ENCODE peak calls at places on chromosomes 5 and 9, in seven cellular contexts. One of them, this sample, is unnamed.

GRCh38 chr5:75616961-75617660 is 5.9 kb downstream of the ANKDD1B start:
- DNase-seq in dorsolateral prefrontal cortex: no peak
- DNase-seq in PC-9: no peak
- DNase-seq in IMR-90: no peak
- DNase-seq in A549: no peak
- DNase-seq in activated B cell treated with CpG ODN at 0.5 μM for 24 hours: no peak
- DNase-seq in cardiac muscle cell: peak; percentile 82
- DNase-seq in this sample: no peak

GRCh38 chr9:109258619-109259321 is 62.1 kb downstream of the EPB41L4B start:
- DNase-seq in A549: no peak
- DNase-seq in cardiac muscle cell: no peak
- DNase-seq in dorsolateral prefrontal cortex: peak; percentile 43
- DNase-seq in PC-9: no peak
- DNase-seq in activated B cell treated with CpG ODN at 0.5 μM for 24 hours: no peak
- DNase-seq in IMR-90: no peak
- DNase-seq in this sample: no peak

GRCh38 chr5:64814073-64814472 is 45.3 kb downstream of the CWC27 start:
- DNase-seq in A549: no peak
- DNase-seq in activated B cell treated with CpG ODN at 0.5 μM for 24 hours: no peak
- DNase-seq in PC-9: no peak
- DNase-seq in dorsolateral prefrontal cortex: no peak
- DNase-seq in IMR-90: no peak
- DNase-seq in cardiac muscle cell: no peak
- DNase-seq in this sample: no peak

GRCh38 chr9:76808636-76809035 is 44.4 kb downstream of the PCA3 start:
- DNase-seq in IMR-90: no peak
- DNase-seq in PC-9: no peak
- DNase-seq in activated B cell treated with CpG ODN at 0.5 μM for 24 hours: no peak
- DNase-seq in dorsolateral prefrontal cortex: no peak
- DNase-seq in A549: no peak
- DNase-seq in cardiac muscle cell: no peak
- DNase-seq in this sample: no peak

GRCh38 chr9:71737455-71737854 is 30.9 kb downstream of the CEMIP2 start:
- DNase-seq in A549: no peak
- DNase-seq in dorsolateral prefrontal cortex: no peak
- DNase-seq in PC-9: no peak
- DNase-seq in IMR-90: no peak
- DNase-seq in activated B cell treated with CpG ODN at 0.5 μM for 24 hours: no peak
- DNase-seq in cardiac muscle cell: peak; percentile 41
- DNase-seq in this sample: no peak

GRCh38 chr9:122819326-122819725 is 9.1 kb downstream of the PDCL start:
- DNase-seq in A549: no peak
- DNase-seq in cardiac muscle cell: no peak
- DNase-seq in dorsolateral prefrontal cortex: no peak
- DNase-seq in activated B cell treated with CpG ODN at 0.5 μM for 24 hours: no peak
- DNase-seq in IMR-90: peak; percentile 79
- DNase-seq in PC-9: no peak
- DNase-seq in this sample: no peak

GRCh38 chr5:107257885-107258520 is 412.7 kb downstream of the EFNA5 start:
- DNase-seq in A549: no peak
- DNase-seq in IMR-90: no peak
- DNase-seq in cardiac muscle cell: no peak
- DNase-seq in activated B cell treated with CpG ODN at 0.5 μM for 24 hours: no peak
- DNase-seq in dorsolateral prefrontal cortex: no peak
- DNase-seq in PC-9: no peak
- DNase-seq in this sample: no peak

GRCh38 chr5:114924784-114925183 is 244.9 kb downstream of the TRIM36 start:
- DNase-seq in PC-9: no peak
- DNase-seq in dorsolateral prefrontal cortex: no peak
- DNase-seq in A549: no peak
- DNase-seq in IMR-90: no peak
- DNase-seq in activated B cell treated with CpG ODN at 0.5 μM for 24 hours: no peak
- DNase-seq in cardiac muscle cell: no peak
- DNase-seq in this sample: no peak

GRCh38 chr5:119501671-119502179 is 49.4 kb downstream of the HSD17B4 start:
- DNase-seq in A549: no peak
- DNase-seq in PC-9: no peak
- DNase-seq in dorsolateral prefrontal cortex: no peak
- DNase-seq in IMR-90: no peak
- DNase-seq in cardiac muscle cell: no peak
- DNase-seq in activated B cell treated with CpG ODN at 0.5 μM for 24 hours: no peak
- DNase-seq in this sample: no peak

GRCh38 chr9:124218438-124219289 is 39.1 kb upstream of the NEK6 start:
- DNase-seq in cardiac muscle cell: peak; percentile 32
- DNase-seq in PC-9: peak; percentile 69
- DNase-seq in IMR-90: peak; percentile 66
- DNase-seq in dorsolateral prefrontal cortex: no peak
- DNase-seq in A549: peak; percentile 72
- DNase-seq in activated B cell treated with CpG ODN at 0.5 μM for 24 hours: peak; percentile 78
- DNase-seq in this sample: no peak

GRCh38 chr9:91094324-91095083 is 267.2 kb downstream of the AUH start:
- DNase-seq in PC-9: no peak
- DNase-seq in activated B cell treated with CpG ODN at 0.5 μM for 24 hours: no peak
- DNase-seq in cardiac muscle cell: no peak
- DNase-seq in A549: no peak
- DNase-seq in dorsolateral prefrontal cortex: no peak
- DNase-seq in IMR-90: no peak
- DNase-seq in this sample: no peak

GRCh38 chr9:113373676-113374392 is 3.0 kb downstream of the HDHD3 start:
- DNase-seq in activated B cell treated with CpG ODN at 0.5 μM for 24 hours: no peak
- DNase-seq in IMR-90: no peak
- DNase-seq in cardiac muscle cell: no peak
- DNase-seq in dorsolateral prefrontal cortex: no peak
- DNase-seq in PC-9: no peak
- DNase-seq in A549: no peak
- DNase-seq in this sample: no peak

GRCh38 chr9:114149181-114149580 is 6.2 kb upstream of the COL27A1 start:
- DNase-seq in PC-9: no peak
- DNase-seq in activated B cell treated with CpG ODN at 0.5 μM for 24 hours: no peak
- DNase-seq in cardiac muscle cell: no peak
- DNase-seq in A549: no peak
- DNase-seq in dorsolateral prefrontal cortex: no peak
- DNase-seq in IMR-90: no peak
- DNase-seq in this sample: no peak

GRCh38 chr9:108150736-108151135 is 661.2 kb upstream of the KLF4 start:
- DNase-seq in IMR-90: peak; percentile 31
- DNase-seq in cardiac muscle cell: peak; percentile 80
- DNase-seq in activated B cell treated with CpG ODN at 0.5 μM for 24 hours: no peak
- DNase-seq in A549: no peak
- DNase-seq in PC-9: no peak
- DNase-seq in dorsolateral prefrontal cortex: no peak
- DNase-seq in this sample: no peak

GRCh38 chr5:53256746-53257145 is 147.2 kb upstream of the MOCS2 start:
- DNase-seq in IMR-90: peak; percentile 89
- DNase-seq in dorsolateral prefrontal cortex: no peak
- DNase-seq in PC-9: peak; percentile 14
- DNase-seq in A549: no peak
- DNase-seq in activated B cell treated with CpG ODN at 0.5 μM for 24 hours: no peak
- DNase-seq in cardiac muscle cell: peak; percentile 84
- DNase-seq in this sample: no peak

GRCh38 chr9:2722715-2723114 is 5.4 kb downstream of the KCNV2 start:
- DNase-seq in cardiac muscle cell: peak; percentile 21
- DNase-seq in A549: no peak
- DNase-seq in IMR-90: peak; percentile 59
- DNase-seq in PC-9: no peak
- DNase-seq in dorsolateral prefrontal cortex: no peak
- DNase-seq in activated B cell treated with CpG ODN at 0.5 μM for 24 hours: no peak
- DNase-seq in this sample: no peak

GRCh38 chr9:71285191-71285656 is 163.8 kb upstream of the TRPM3 start:
- DNase-seq in IMR-90: peak; percentile 54
- DNase-seq in activated B cell treated with CpG ODN at 0.5 μM for 24 hours: no peak
- DNase-seq in dorsolateral prefrontal cortex: peak; percentile 50
- DNase-seq in PC-9: peak; percentile 49
- DNase-seq in A549: peak; percentile 23
- DNase-seq in cardiac muscle cell: peak; percentile 75
- DNase-seq in this sample: peak; percentile 10

GRCh38 chr5:122844136-122844915 is 1.1 kb upstream of the SNX24 start:
- DNase-seq in dorsolateral prefrontal cortex: no peak
- DNase-seq in IMR-90: no peak
- DNase-seq in PC-9: peak; percentile 10
- DNase-seq in cardiac muscle cell: peak; percentile 12
- DNase-seq in A549: no peak
- DNase-seq in activated B cell treated with CpG ODN at 0.5 μM for 24 hours: no peak
- DNase-seq in this sample: no peak

GRCh38 chr5:149237662-149238061 is 34.0 kb upstream of the AFAP1L1 start:
- DNase-seq in IMR-90: no peak
- DNase-seq in A549: no peak
- DNase-seq in PC-9: no peak
- DNase-seq in activated B cell treated with CpG ODN at 0.5 μM for 24 hours: no peak
- DNase-seq in dorsolateral prefrontal cortex: no peak
- DNase-seq in cardiac muscle cell: no peak
- DNase-seq in this sample: no peak
- TF ChIP-seq CTCF in IMR-90: peak; percentile 32
- TF ChIP-seq CTCF in A549: no peak
- TF ChIP-seq CTCF in PC-9: no peak
- TF ChIP-seq CTCF in activated B cell treated with CpG ODN at 0.5 μM for 24 hours: no peak
- TF ChIP-seq CTCF in dorsolateral prefrontal cortex: peak; percentile 12
- TF ChIP-seq CTCF in cardiac muscle cell: no peak
- TF ChIP-seq CTCF in this sample: no peak

GRCh38 chr5:15806613-15807012 is 306.6 kb downstream of the FBXL7 start:
- DNase-seq in cardiac muscle cell: no peak
- DNase-seq in IMR-90: no peak
- DNase-seq in activated B cell treated with CpG ODN at 0.5 μM for 24 hours: no peak
- DNase-seq in PC-9: no peak
- DNase-seq in A549: no peak
- DNase-seq in dorsolateral prefrontal cortex: no peak
- DNase-seq in this sample: no peak

GRCh38 chr5:15808577-15808976 is 308.6 kb downstream of the FBXL7 start:
- DNase-seq in PC-9: no peak
- DNase-seq in activated B cell treated with CpG ODN at 0.5 μM for 24 hours: no peak
- DNase-seq in cardiac muscle cell: no peak
- DNase-seq in A549: no peak
- DNase-seq in IMR-90: no peak
- DNase-seq in dorsolateral prefrontal cortex: no peak
- DNase-seq in this sample: no peak

GRCh38 chr5:15803280-15803679 is 303.3 kb downstream of the FBXL7 start:
- DNase-seq in cardiac muscle cell: no peak
- DNase-seq in dorsolateral prefrontal cortex: no peak
- DNase-seq in activated B cell treated with CpG ODN at 0.5 μM for 24 hours: no peak
- DNase-seq in IMR-90: no peak
- DNase-seq in A549: no peak
- DNase-seq in PC-9: no peak
- DNase-seq in this sample: no peak

GRCh38 chr5:15807248-15807647 is 307.3 kb downstream of the FBXL7 start:
- DNase-seq in PC-9: no peak
- DNase-seq in cardiac muscle cell: no peak
- DNase-seq in IMR-90: peak; percentile 13
- DNase-seq in A549: no peak
- DNase-seq in activated B cell treated with CpG ODN at 0.5 μM for 24 hours: no peak
- DNase-seq in dorsolateral prefrontal cortex: no peak
- DNase-seq in this sample: no peak

GRCh38 chr5:15807861-15808260 is 307.9 kb downstream of the FBXL7 start:
- DNase-seq in A549: no peak
- DNase-seq in cardiac muscle cell: peak; percentile 53
- DNase-seq in PC-9: no peak
- DNase-seq in IMR-90: peak; percentile 28
- DNase-seq in activated B cell treated with CpG ODN at 0.5 μM for 24 hours: no peak
- DNase-seq in dorsolateral prefrontal cortex: no peak
- DNase-seq in this sample: no peak
- TF ChIP-seq CTCF in A549: no peak
- TF ChIP-seq CTCF in cardiac muscle cell: peak; percentile 26
- TF ChIP-seq CTCF in PC-9: no peak
- TF ChIP-seq CTCF in IMR-90: peak; percentile 16
- TF ChIP-seq CTCF in activated B cell treated with CpG ODN at 0.5 μM for 24 hours: no peak
- TF ChIP-seq CTCF in dorsolateral prefrontal cortex: peak; percentile 51
- TF ChIP-seq CTCF in this sample: no peak

GRCh38 chr9:24614070-24614469 is 68.4 kb upstream of the IZUMO3 start:
- DNase-seq in dorsolateral prefrontal cortex: no peak
- DNase-seq in A549: no peak
- DNase-seq in cardiac muscle cell: no peak
- DNase-seq in PC-9: no peak
- DNase-seq in activated B cell treated with CpG ODN at 0.5 μM for 24 hours: no peak
- DNase-seq in IMR-90: no peak
- DNase-seq in this sample: no peak
- TF ChIP-seq CTCF in dorsolateral prefrontal cortex: no peak
- TF ChIP-seq CTCF in A549: no peak
- TF ChIP-seq CTCF in cardiac muscle cell: no peak
- TF ChIP-seq CTCF in PC-9: no peak
- TF ChIP-seq CTCF in activated B cell treated with CpG ODN at 0.5 μM for 24 hours: no peak
- TF ChIP-seq CTCF in IMR-90: no peak
- TF ChIP-seq CTCF in this sample: peak; percentile 51

DNA sequence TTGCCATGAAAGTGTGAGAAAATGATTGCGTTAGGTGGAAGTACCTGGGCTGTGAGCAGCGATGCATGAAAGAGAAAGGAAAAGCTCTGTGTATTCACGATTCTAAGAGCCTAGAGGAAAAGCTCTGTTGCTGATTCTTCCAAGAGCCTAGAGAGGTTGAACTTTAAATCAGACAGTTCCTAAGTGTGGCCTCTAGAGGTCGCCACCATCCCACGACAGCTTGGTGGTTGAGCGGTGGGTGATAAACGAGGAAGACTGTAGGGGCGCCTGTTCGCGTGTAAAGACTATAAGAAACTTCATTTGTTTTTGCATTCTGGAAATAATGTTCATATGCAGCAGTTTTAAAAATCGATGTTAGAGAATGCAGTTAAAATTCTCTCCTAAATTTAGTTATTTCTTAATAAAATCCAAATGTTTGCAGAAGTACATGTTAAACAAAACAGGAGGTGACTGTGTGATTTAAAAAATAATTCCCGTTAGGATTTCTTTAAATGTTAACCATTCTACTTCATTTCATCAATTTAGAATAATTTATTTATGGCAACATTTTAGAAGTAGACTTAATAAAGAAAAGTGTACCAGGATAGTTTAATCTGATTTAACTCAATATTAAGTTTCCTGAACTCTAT is 107.7 kb downstream of the TENT4A start:
- DNase-seq in PC-9: peak; percentile 43
- DNase-seq in dorsolateral prefrontal cortex: no peak
- DNase-seq in IMR-90: no peak
- DNase-seq in cardiac muscle cell: peak; percentile 2
- DNase-seq in A549: peak; percentile 46
- DNase-seq in activated B cell treated with CpG ODN at 0.5 μM for 24 hours: no peak
- DNase-seq in this sample: peak; percentile 65
- TF ChIP-seq CTCF in PC-9: peak; percentile 97
- TF ChIP-seq CTCF in dorsolateral prefrontal cortex: peak; percentile 53
- TF ChIP-seq CTCF in IMR-90: peak; percentile 45
- TF ChIP-seq CTCF in cardiac muscle cell: peak; percentile 32
- TF ChIP-seq CTCF in A549: peak; percentile 45
- TF ChIP-seq CTCF in activated B cell treated with CpG ODN at 0.5 μM for 24 hours: no peak
- TF ChIP-seq CTCF in this sample: peak; percentile 94

DNA sequence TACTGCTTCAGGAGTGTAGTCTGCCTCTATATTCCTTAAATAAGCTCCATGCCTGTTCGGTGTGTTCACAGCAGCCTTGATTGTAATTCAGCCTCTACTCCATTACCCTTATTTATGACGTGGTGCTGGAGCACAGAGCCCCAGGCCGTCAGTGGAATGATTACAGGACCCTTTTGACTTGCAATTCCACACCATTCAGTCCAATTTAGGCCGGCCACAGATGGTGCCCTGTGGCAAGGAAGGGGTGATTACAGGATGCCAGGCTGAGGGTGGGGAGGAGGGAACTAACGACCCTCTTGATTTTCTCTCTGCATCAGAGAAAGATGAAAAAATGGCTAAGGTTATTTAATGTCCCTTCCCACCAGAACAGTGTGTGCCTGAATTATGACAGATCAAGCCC is 110.2 kb downstream of the ASTN2 start:
- DNase-seq in cardiac muscle cell: no peak
- DNase-seq in activated B cell treated with CpG ODN at 0.5 μM for 24 hours: no peak
- DNase-seq in A549: no peak
- DNase-seq in dorsolateral prefrontal cortex: no peak
- DNase-seq in PC-9: no peak
- DNase-seq in IMR-90: no peak
- DNase-seq in this sample: no peak
- TF ChIP-seq CTCF in cardiac muscle cell: no peak
- TF ChIP-seq CTCF in activated B cell treated with CpG ODN at 0.5 μM for 24 hours: no peak
- TF ChIP-seq CTCF in A549: no peak
- TF ChIP-seq CTCF in dorsolateral prefrontal cortex: no peak
- TF ChIP-seq CTCF in PC-9: no peak
- TF ChIP-seq CTCF in IMR-90: no peak
- TF ChIP-seq CTCF in this sample: no peak

This sample was measured in progenitor cell of endocrine pancreas.